ENCODE peak calls at places on chromosomes 3 and 15, in four cellular contexts. A is neural progenitor cell, Y is GM23248, M is SK-N-SH. O is an unnamed sample.

GRCh38 chr15:87572381-87572780 is 684.2 kb downstream of the NTRK3 start:
- DNase-seq in A (peak; percentile 16), Y (no peak), M (no peak), O (no peak)

GRCh38 chr15:59244337-59244736 is 37.7 kb downstream of the LDHAL6B start:
- DNase-seq in A (no peak), Y (no peak), M (no peak), O (no peak)

GRCh38 chr15:63500265-63501250 is 3.8 kb upstream of the USP3 start:
- DNase-seq in A (no peak), Y (no peak), M (no peak), O (no peak)

GRCh38 chr3:12818273-12818672 is 21.8 kb downstream of the CAND2 start:
- DNase-seq in A (no peak), Y (no peak), M (no peak), O (no peak)

GRCh38 chr3:55899887-55900286 is 412.8 kb upstream of the WNT5A start:
- DNase-seq in A (peak; percentile 46), Y (no peak), M (no peak), O (no peak)

GRCh38 chr3:77039606-77040553 is at the start of gene ROBO2:
- DNase-seq in A (peak; percentile 91), Y (peak; percentile 49), M (peak; percentile 81), O (no peak)

GRCh38 chr3:133703915-133704314 is 42.2 kb upstream of the TOPBP1 start:
- DNase-seq in A (no peak), Y (no peak), M (no peak), O (no peak)

GRCh38 chr3:136819784-136820640 is 1.1 kb downstream of the SLC35G2 start:
- DNase-seq in A (peak; percentile 78), Y (peak; percentile 84), M (peak; percentile 52), O (no peak)

GRCh38 chr3:168360993-168361392 is 265.3 kb upstream of the GOLIM4 start:
- DNase-seq in A (no peak), Y (no peak), M (no peak), O (no peak)

GRCh38 chr3:54443572-54444161 is 321.3 kb downstream of the CACNA2D3 start:
- DNase-seq in A (no peak), Y (no peak), M (no peak), O (no peak)

GRCh38 chr3:155189478-155189877 is 104.0 kb downstream of the STRIT1 start:
- DNase-seq in A (no peak), Y (no peak), M (no peak), O (no peak)

GRCh38 chr15:59437473-59437776 is 561 bp upstream of the FAM81A start:
- DNase-seq in A (no peak), Y (no peak), M (no peak), O (no peak)

GRCh38 chr3:128398586-128398985 is 68.1 kb downstream of the DNAJB8 start:
- DNase-seq in A (peak; percentile 80), Y (no peak), M (no peak), O (no peak)

GRCh38 chr3:66396888-66397287 is 103.9 kb downstream of the LRIG1 start:
- DNase-seq in A (no peak), Y (no peak), M (no peak), O (no peak)

GRCh38 chr3:169811606-169812123 is 1.0 kb upstream of the LRRIQ4 start:
- DNase-seq in A (no peak), Y (peak; percentile 81), M (no peak), O (no peak)

GRCh38 chr15:85711590-85712192 is 83.0 kb downstream of the KLHL25 start:
- DNase-seq in A (no peak), Y (peak; percentile 73), M (no peak), O (no peak)

GRCh38 chr3:330494-331115 is 134.0 kb downstream of the CHL1 start:
- DNase-seq in A (no peak), Y (no peak), M (no peak), O (no peak)

GRCh38 chr3:52495777-52496602 is 852 bp downstream of the STAB1 start:
- DNase-seq in A (no peak), Y (peak; percentile 72), M (no peak), O (no peak)

GRCh38 chr3:30222436-30222835 is 384.0 kb upstream of the TGFBR2 start:
- DNase-seq in A (no peak), Y (peak; percentile 73), M (no peak), O (no peak)

GRCh38 chr3:30225021-30225420 is 381.4 kb upstream of the TGFBR2 start:
- DNase-seq in A (no peak), Y (no peak), M (no peak), O (no peak)

GRCh38 chr3:30226606-30227151 is 379.7 kb upstream of the TGFBR2 start:
- DNase-seq in A (no peak), Y (no peak), M (no peak), O (no peak)

GRCh38 chr3:30221622-30222021 is 384.8 kb upstream of the TGFBR2 start:
- DNase-seq in A (no peak), Y (peak; percentile 56), M (no peak), O (no peak)
- TF ChIP-seq EZH2phosphoT487 in A (no peak), Y (no peak), M (no peak), O (no peak)

DNA sequence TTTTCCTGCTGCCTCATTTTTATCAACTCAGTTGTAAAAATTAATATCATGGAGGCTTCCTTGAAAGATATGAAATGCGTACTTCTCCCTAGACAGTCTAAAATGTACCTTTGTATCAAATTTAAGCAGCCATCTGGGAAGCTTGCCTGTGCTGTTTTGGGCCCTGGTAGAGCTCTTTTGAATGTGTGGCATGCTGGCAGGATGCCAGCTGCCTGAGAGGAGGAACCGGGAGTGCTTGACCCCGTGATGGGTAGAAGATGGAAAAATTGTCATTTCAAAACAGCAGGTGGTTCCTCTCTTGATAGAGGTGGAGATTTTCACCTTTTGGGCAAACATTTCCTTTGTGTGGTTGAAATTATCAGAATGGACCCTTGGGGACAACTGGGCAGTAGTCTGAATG is 245.3 kb downstream of the RPLP1 start:
- DNase-seq in A (no peak), Y (no peak), M (peak; percentile 30), O (no peak)
- H3K27me3 ChIP-seq in A (no peaks in the 10 kb centered on the region), Y (peaks cover 44% of the 10 kb centered on the region), M (peaks cover 25% of the 10 kb centered on the region), O (peaks cover 8% of the 10 kb centered on the region)

GRCh38 chr3:30342319-30343060 is 263.9 kb upstream of the TGFBR2 start:
- DNase-seq in A (no peak), Y (peak; percentile 95), M (no peak), O (peak; percentile 89)

GRCh38 chr3:30343861-30344260 is 262.5 kb upstream of the TGFBR2 start:
- DNase-seq in A (no peak), Y (no peak), M (no peak), O (no peak)

GRCh38 chr3:30343067-30343831 is 263.2 kb upstream of the TGFBR2 start:
- DNase-seq in A (no peak), Y (no peak), M (no peak), O (no peak)

GRCh38 chr3:30341851-30342250 is 264.6 kb upstream of the TGFBR2 start:
- DNase-seq in A (no peak), Y (peak; percentile 57), M (no peak), O (no peak)

DNA sequence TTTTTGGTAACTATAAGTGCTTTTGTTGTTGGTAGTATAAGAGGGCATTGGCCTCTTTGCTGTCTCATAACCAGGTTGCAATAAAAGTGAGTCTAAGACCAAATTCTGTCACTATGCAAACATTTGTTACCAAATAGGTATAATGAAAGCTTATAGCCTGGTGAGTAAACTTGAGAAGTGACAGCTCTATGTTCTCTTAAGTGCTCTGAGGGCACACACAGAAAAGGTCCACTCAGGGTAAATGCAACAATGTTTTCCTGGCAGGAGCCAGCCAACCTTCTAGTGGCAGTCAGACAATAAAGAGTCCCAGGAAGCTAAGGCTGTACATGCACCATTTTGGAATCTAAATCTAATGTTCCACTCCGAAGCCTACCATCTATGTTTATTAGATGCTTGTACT is 262.1 kb upstream of the TGFBR2 start:
- DNase-seq in A (no peak), Y (no peak), M (no peak), O (no peak)
- TF ChIP-seq EZH2phosphoT487 in A (no peak), Y (no peak), M (no peak), O (no peak)

GRCh38 chr3:69738859-69739203 is 433 bp upstream of the MITF start:
- DNase-seq in A (no peak), Y (no peak), M (no peak), O (no peak)

GRCh38 chr3:69739204-69740102 is at the start of gene MITF:
- DNase-seq in A (peak; percentile 90), Y (peak; percentile 97), M (peak; percentile 95), O (peak; percentile 53)

GRCh38 chr3:69741057-69741830 is 2.0 kb downstream of the MITF start:
- DNase-seq in A (no peak), Y (no peak), M (no peak), O (no peak)

GRCh38 chr3:69738291-69738690 is 973 bp upstream of the MITF start:
- DNase-seq in A (peak; percentile 12), Y (peak; percentile 35), M (no peak), O (no peak)

DNA sequence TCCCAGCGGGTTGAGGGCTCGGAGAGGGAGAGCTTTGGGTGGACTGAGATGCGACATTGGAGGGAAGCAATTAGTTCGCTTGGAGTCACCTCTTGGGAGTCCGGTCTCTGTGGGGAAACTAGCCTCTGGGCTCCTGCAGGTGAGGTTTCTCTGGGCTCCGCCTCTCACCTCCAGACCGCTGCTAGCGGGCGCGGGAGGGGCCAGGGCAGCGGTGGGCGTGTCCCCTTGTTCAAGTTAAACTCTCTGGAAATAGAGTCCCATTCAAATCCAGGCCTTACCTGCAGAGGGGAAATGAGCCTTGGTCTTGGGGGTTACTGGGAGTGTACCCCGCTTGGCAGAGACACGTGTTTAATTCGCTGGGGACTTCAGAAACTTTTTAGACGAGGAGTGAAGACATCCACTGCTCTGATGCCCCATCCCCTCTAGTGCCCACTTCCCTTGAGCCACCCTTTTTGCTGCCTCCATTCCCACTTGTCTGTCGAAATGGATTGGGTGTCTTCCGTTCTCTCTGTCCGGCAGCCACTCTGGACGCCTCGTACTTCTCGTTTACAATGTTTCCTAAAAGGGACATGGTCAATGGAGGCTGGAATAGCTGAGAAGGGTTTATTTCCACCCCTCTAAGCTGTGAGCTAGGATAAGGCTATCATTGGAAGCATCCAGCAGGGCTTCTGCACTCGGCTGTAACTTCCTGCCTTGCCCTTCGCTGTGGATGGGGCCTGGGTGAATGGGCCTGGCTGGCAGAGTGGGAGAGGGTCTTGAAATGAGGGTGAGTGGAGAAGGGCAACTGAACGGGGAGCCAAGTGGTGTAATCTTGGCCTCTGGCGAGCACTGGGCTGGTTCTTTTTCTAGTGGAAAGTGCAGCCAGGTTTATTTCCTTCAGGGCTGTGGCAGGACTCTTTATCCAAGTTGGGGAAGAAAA is 1.1 kb downstream of the MITF start:
- DNase-seq in A (peak; percentile 45), Y (peak; percentile 24), M (no peak), O (no peak)
- H3K27me3 ChIP-seq in A (peaks cover 75% of the 10 kb centered on the region), Y (peaks cover 29% of the 10 kb centered on the region), M (no peaks in the 10 kb centered on the region), O (peaks cover 11% of the 10 kb centered on the region)

GRCh38 chr15:71688509-71689094 is 121.8 kb upstream of the NR2E3 start:
- DNase-seq in A (no peak), Y (no peak), M (no peak), O (no peak)
- TF ChIP-seq EZH2phosphoT487 in A (no peak), Y (no peak), M (no peak), O (no peak)

GRCh38 chr15:74042603-74043424 is 39.5 kb downstream of the GOLGA6A start:
- DNase-seq in A (no peak), Y (no peak), M (no peak), O (no peak)
- H3K27me3 ChIP-seq in A (no peaks in the 10 kb centered on the region), Y (no peaks in the 10 kb centered on the region), M (no peaks in the 10 kb centered on the region), O (no peaks in the 10 kb centered on the region)

GRCh38 chr15:41417418-41417811 is 520 bp downstream of the RTF1 start:
- DNase-seq in A (peak; percentile 70), Y (peak; percentile 69), M (peak; percentile 76), O (no peak)

GRCh38 chr15:41416162-41416741 is 643 bp upstream of the RTF1 start:
- DNase-seq in A (no peak), Y (no peak), M (no peak), O (no peak)

GRCh38 chr15:41416742-41417417 is at the start of gene RTF1:
- DNase-seq in A (peak; percentile 97), Y (peak; percentile 94), M (peak; percentile 99), O (peak; percentile 71)

GRCh38 chr15:41417812-41418211 is 917 bp downstream of the RTF1 start:
- DNase-seq in A (peak; percentile 30), Y (peak; percentile 55), M (no peak), O (no peak)
- TF ChIP-seq EZH2phosphoT487 in A (no peak), Y (no peak), M (no peak), O (no peak)

O was measured in HCT116.